ENCODE peak calls at places on chromosome 9, in four cellular contexts. N is transverse colon, I is sigmoid colon, D is A549. R is an unnamed sample.

GRCh38 chr9:126773004-126773607 is 31.7 kb upstream of the ZBTB43 start:
- DNase-seq in N (no peak), I (no peak), D (peak), R (no peak)

GRCh38 chr9:96071245-96072124 is 196.0 kb downstream of the ERCC6L2 start:
- DNase-seq in N (no peak), I (no peak), D (peak), R (no peak)

GRCh38 chr9:94758844-94759243 is 32.3 kb downstream of the AOPEP start:
- DNase-seq in N (no peak), I (no peak), D (no peak), R (no peak)

GRCh38 chr9:78566948-78567675 is 270.2 kb downstream of the PSAT1 start:
- DNase-seq in N (no peak), I (no peak), D (no peak), R (no peak)

GRCh38 chr9:122821278-122821952 is 7.0 kb downstream of the PDCL start:
- DNase-seq in N (peak), I (peak), D (no peak), R (peak)

GRCh38 chr9:127850286-127850830 is 4.1 kb downstream of the ENG start:
- DNase-seq in N (no peak), I (no peak), D (no peak), R (no peak)

GRCh38 chr9:122941560-122942234 is 877 bp downstream of the RABGAP1 start:
- DNase-seq in N (no peak), I (peak), D (peak), R (no peak)

GRCh38 chr9:75429531-75430454 is 341.5 kb downstream of the OSTF1 start:
- DNase-seq in N (no peak), I (no peak), D (no peak), R (no peak)

GRCh38 chr9:69834591-69835184 is 14.1 kb downstream of the CFAP95 start:
- DNase-seq in N (no peak), I (no peak), D (no peak), R (no peak)

GRCh38 chr9:131739192-131739961 is 499 bp downstream of the RAPGEF1 start:
- DNase-seq in N (peak), I (peak), D (no peak), R (no peak)

GRCh38 chr9:78606011-78606410 is 309.1 kb downstream of the PSAT1 start:
- DNase-seq in N (no peak), I (no peak), D (no peak), R (no peak)

GRCh38 chr9:108473209-108474112 is 382.3 kb downstream of the ACTL7B start:
- DNase-seq in N (peak), I (no peak), D (peak), R (no peak)

GRCh38 chr9:8315211-8315610 is 515.6 kb upstream of the DMAC1 start:
- DNase-seq in N (no peak), I (no peak), D (no peak), R (no peak)

GRCh38 chr9:124202447-124202971 is 55.2 kb upstream of the NEK6 start:
- DNase-seq in N (peak), I (no peak), D (no peak), R (no peak)

GRCh38 chr9:13627071-13627470 is 347.6 kb upstream of the MPDZ start:
- DNase-seq in N (no peak), I (no peak), D (no peak), R (no peak)

GRCh38 chr9:30758726-30759446 is 1625.6 kb upstream of the ACO1 start:
- DNase-seq in N (no peak), I (peak), D (no peak), R (no peak)

GRCh38 chr9:134611046-134611445 is 30.6 kb upstream of the COL5A1 start:
- DNase-seq in N (no peak), I (no peak), D (no peak), R (no peak)

GRCh38 chr9:104177003-104177611 is 83.0 kb downstream of the SMC2 start:
- DNase-seq in N (no peak), I (no peak), D (no peak), R (no peak)

GRCh38 chr9:71446499-71447411 is 321.6 kb downstream of the CEMIP2 start:
- DNase-seq in N (peak), I (no peak), D (peak), R (peak)

GRCh38 chr9:2570615-2571479 is 50.7 kb upstream of the VLDLR start:
- DNase-seq in N (peak), I (peak), D (peak), R (peak)

GRCh38 chr9:133553978-133554713 is 19.6 kb downstream of the ADAMTSL2 start:
- DNase-seq in N (no peak), I (no peak), D (no peak), R (no peak)

GRCh38 chr9:80964374-80964773 is 725.0 kb downstream of the TLE1 start:
- DNase-seq in N (no peak), I (no peak), D (no peak), R (no peak)

GRCh38 chr9:106731910-106732309 is 131.1 kb upstream of the ZNF462 start:
- DNase-seq in N (no peak), I (no peak), D (no peak), R (no peak)

GRCh38 chr9:111759762-111760639 is 34.7 kb downstream of the SHOC1 start:
- DNase-seq in N (peak), I (no peak), D (peak), R (peak)

GRCh38 chr9:99261923-99262322 is 39.8 kb downstream of the SEC61B start:
- DNase-seq in N (no peak), I (no peak), D (no peak), R (no peak)

GRCh38 chr9:128947423-128948310 is at the start of the genes DOLK and NUP188:
- DNase-seq in N (peak), I (peak), D (peak), R (peak)
- TF ChIP-seq POLR2A in N (peak), I (peak), D (peak), R (peak)

DNA sequence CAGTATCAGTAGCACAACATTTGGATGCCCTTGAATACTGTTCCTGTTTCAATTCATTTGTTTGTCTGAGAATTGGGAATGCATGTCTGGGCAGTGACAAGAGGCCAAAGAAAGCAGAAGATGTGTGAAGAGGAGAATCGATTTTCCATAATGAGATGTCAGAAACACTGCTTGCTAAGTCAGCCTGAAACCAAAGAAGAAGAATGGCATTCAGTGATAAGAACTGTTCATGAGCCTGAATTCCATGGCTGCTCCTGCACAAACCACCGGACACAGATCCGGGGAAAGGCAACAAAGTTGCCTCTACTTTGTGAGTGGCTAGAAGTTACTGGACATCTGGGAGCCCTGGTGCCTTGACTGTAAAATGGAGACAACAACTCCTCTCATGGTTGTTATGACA is 207.2 kb upstream of the RASEF start:
- DNase-seq in N (no peak), I (no peak), D (no peak), R (no peak)
- TF ChIP-seq EP300 in N (no peak), I (no peak), D (no peak), R (no peak)

DNA sequence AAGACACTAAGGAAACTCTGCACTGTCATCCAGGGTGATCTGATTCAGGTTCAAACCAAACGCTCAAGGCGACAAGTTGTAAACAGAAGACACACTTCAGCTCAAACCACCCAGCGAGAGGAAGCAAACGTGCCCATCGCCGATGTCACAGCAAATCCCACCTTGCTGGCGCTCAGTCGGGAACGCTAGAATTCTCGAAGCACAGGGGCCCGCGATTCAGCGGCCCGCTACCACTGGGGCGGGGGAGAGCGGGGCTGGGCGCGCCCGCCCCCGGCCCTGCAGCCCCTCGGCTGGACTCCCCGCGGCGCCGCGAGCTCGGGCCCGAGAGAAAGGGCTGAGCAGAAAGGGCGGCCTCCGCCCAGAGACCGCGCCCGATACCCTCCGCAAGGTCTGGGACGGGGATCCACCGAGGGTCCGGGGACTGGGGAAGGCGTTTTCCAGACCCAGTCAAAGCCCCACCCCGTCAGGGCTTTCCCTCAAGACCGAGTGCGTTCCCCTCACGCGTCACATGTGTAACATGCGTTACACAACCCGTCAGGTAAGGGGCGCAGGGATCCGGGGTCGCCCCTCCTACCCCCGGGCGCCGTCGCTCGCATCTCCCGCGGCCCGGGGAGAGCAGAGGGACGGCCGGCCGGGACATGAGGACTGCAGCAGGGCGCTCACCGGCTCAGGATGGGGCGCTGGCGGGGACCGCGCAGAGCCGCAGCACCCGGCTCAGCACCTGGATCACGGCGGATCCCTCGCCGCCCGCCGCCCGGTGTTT is 461 bp downstream of the AGTPBP1 start:
- DNase-seq in N (peak), I (peak), D (peak), R (no peak)
- TF ChIP-seq POLR2A in N (no peak), I (no peak), D (no peak), R (no peak)

GRCh38 chr9:26669641-26670040 is 223.0 kb downstream of the CAAP1 start:
- DNase-seq in N (no peak), I (no peak), D (no peak), R (no peak)

GRCh38 chr9:26667882-26668281 is 224.7 kb downstream of the CAAP1 start:
- DNase-seq in N (no peak), I (no peak), D (no peak), R (no peak)

GRCh38 chr9:26670052-26670640 is 222.5 kb downstream of the CAAP1 start:
- DNase-seq in N (no peak), I (no peak), D (no peak), R (no peak)

DNA sequence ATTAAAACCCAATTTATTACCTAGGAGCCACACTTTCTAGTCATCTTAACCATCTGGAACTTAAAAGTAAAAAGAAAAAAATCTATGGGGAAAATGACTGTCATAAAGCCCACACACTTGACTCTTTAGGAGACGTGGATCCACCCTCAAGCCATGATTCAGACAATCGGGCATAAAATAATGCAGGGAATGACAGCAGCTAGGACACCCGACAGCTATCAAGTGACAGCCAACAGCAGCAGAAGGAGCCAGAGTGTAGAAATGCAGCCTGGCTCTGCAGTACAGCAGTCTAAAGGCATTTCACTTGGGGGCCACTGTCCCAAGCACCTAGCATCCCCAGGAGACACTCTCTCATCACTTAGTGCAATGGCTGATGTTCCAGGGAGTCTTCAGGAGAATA is 226.9 kb downstream of the CAAP1 start:
- DNase-seq in N (no peak), I (no peak), D (no peak), R (no peak)
- TF ChIP-seq EP300 in N (no peak), I (no peak), D (no peak), R (no peak)

GRCh38 chr9:89313842-89314241 is 2.8 kb downstream of the CKS2 start:
- DNase-seq in N (no peak), I (no peak), D (no peak), R (no peak)
- TF ChIP-seq POLR2A in N (no peak), I (no peak), D (no peak), R (no peak)

DNA sequence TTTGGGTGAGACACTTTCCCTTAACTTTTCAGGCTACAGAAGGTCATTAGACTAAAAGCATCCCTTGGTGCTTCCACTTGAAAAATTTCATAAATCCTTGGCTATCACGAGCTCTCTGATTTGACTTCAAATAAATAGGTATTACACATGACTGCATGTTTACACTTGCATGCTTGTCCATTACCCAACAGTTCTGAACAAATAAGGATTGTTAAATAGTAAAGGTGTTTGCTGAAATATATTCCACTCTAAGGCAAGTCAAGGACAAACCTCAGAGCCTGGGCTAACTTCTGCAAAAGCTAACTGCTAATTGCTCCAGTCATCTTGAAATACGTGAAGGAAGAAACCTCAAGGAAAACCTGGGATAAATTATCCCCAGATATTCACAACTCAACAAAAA is 14.5 kb downstream of the FBXW2 start:
- DNase-seq in N (no peak), I (no peak), D (no peak), R (no peak)
- TF ChIP-seq EP300 in N (no peak), I (no peak), D (peak), R (no peak)